ENCODE peak calls at places on chromosomes 5 and 9, in four cellular contexts. F, E, K and Q are unnamed samples.

GRCh38 chr5:35854248-35854647 is 2.4 kb upstream of the IL7R start:
- DNase-seq in F (no peak), E (no peak), K (no peak), Q (peak; percentile 76)

GRCh38 chr5:74042559-74043357 is 416.8 kb downstream of the ARHGEF28 start:
- DNase-seq in F (no peak), E (peak; percentile 81), K (no peak), Q (no peak)

GRCh38 chr5:172886974-172887491 is 53.0 kb downstream of the ERGIC1 start:
- DNase-seq in F (no peak), E (peak; percentile 88), K (no peak), Q (no peak)

GRCh38 chr9:113953541-113953940 is 77.4 kb downstream of the ZNF618 start:
- DNase-seq in F (no peak), E (peak; percentile 68), K (no peak), Q (no peak)

GRCh38 chr9:137307255-137308101 is 5.4 kb upstream of the NRARP start:
- DNase-seq in F (no peak), E (no peak), K (peak; percentile 88), Q (no peak)

GRCh38 chr9:129581505-129581904 is 39.4 kb downstream of the C9orf50 start:
- DNase-seq in F (no peak), E (no peak), K (no peak), Q (no peak)

GRCh38 chr9:95197692-95198271 is 119.7 kb downstream of the FANCC start:
- DNase-seq in F (no peak), E (peak; percentile 18), K (no peak), Q (no peak)

GRCh38 chr5:147763791-147764525 is 18.6 kb downstream of the JAKMIP2 start:
- DNase-seq in F (no peak), E (peak; percentile 7), K (no peak), Q (no peak)

DNA sequence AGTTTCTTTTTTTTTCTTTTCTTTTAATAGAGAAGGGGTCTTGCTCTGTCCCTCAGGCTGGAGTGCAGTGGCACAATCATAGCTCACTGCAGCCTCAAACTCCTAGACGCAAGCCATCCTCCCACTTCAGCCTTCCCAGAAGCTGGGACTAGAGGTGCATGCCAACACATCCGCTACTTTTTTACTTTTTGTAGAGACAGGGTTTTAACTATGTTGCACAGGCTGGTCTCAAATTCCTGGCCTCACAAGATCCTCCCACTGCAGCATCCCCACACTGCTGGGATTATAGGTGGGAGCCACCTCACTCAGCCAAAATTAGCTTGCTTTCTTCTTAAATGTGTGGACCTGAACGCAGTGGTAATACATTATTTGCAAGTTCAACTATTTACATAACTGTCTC is 66.1 kb downstream of the SERINC5 start:
- DNase-seq in F (no peak), E (no peak), K (no peak), Q (no peak)
- TF ChIP-seq CTCF in F (no peak), E (no peak), K (no peak), Q (no peak)

GRCh38 chr9:14340536-14340935 is 26.6 kb upstream of the NFIB start:
- DNase-seq in F (no peak), E (no peak), K (no peak), Q (no peak)
- TF ChIP-seq CTCF in F (no peak), E (no peak), K (no peak), Q (no peak)

GRCh38 chr5:110053205-110053604 is 363.5 kb downstream of the MAN2A1 start:
- DNase-seq in F (no peak), E (no peak), K (no peak), Q (no peak)

GRCh38 chr5:110053824-110054223 is 364.1 kb downstream of the MAN2A1 start:
- DNase-seq in F (no peak), E (no peak), K (no peak), Q (no peak)

GRCh38 chr5:110056580-110057114 is 366.9 kb downstream of the MAN2A1 start:
- DNase-seq in F (no peak), E (no peak), K (no peak), Q (no peak)

GRCh38 chr5:110055301-110055700 is 365.6 kb downstream of the MAN2A1 start:
- DNase-seq in F (no peak), E (no peak), K (no peak), Q (no peak)

GRCh38 chr5:110054240-110054639 is 364.5 kb downstream of the MAN2A1 start:
- DNase-seq in F (no peak), E (peak; percentile 21), K (peak; percentile 21), Q (peak; percentile 89)
- TF ChIP-seq CTCF in F (no peak), E (no peak), K (no peak), Q (peak; percentile 64)

GRCh38 chr9:16245756-16246440 is 624.6 kb downstream of the BNC2 start:
- DNase-seq in F (no peak), E (peak; percentile 20), K (no peak), Q (no peak)

GRCh38 chr9:16246785-16247184 is 623.7 kb downstream of the BNC2 start:
- DNase-seq in F (no peak), E (no peak), K (no peak), Q (no peak)

GRCh38 chr9:16243798-16244197 is 626.7 kb downstream of the BNC2 start:
- DNase-seq in F (no peak), E (no peak), K (peak; percentile 23), Q (no peak)

GRCh38 chr9:16248816-16249215 is 621.7 kb downstream of the BNC2 start:
- DNase-seq in F (no peak), E (no peak), K (no peak), Q (no peak)

DNA sequence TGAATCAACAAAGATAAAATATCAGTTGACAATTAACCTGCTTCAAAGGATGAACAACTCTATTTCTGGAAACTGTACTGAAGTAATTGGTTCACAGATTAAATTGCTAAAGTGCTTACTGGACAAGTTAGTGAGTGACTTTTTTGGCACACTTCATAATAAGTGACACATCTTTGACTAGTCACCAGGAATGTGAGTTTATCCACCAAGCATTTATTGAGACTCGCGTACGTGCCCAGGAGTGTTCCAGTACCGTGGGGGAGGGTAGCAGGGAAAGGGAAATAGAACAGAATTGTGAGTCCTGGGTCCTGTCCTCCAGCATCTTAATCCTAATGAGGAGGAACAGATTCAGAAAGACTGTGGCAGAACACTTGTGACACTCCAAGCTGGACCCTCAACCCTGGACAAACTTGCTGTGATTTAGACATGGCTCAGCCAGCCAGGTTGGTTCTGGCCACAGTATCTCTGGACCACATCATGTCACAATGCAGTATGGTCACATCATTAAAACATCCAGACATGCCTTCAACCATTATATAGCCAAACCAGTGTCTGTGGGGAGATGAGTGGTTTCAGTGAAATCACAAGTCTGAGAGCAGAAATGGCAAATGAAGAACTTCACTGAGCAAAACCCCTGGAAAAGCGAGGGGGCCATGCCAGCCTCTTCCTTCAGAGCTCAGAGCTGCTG is 623.1 kb downstream of the BNC2 start:
- DNase-seq in F (no peak), E (peak; percentile 81), K (no peak), Q (no peak)
- TF ChIP-seq CTCF in F (no peak), E (no peak), K (no peak), Q (no peak)

DNA sequence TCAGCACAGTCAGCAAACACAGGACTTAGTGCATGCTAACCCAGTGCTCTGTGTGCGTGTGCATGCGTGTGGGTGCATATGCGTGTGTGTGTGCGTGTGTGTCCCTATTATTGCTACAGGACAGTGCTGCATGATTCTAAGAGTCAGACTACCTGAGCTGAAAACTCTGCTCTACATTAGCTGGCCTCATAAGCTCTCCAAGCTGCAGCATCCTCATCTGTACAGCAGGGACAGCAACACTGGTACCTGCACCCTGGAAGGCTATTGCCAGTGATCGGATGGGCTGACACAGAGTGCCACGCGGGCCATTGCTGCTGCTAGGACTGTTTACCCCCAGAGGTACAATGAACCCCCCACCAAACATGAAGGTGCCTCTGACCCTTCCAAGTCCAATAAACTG is 1.2 kb downstream of the ADAMTS12 start:
- DNase-seq in F (peak; percentile 39), E (peak; percentile 51), K (no peak), Q (no peak)
- TF ChIP-seq CTCF in F (no peak), E (peak; percentile 22), K (no peak), Q (no peak)